ENCODE peak calls at places on chromosome 2, in four cellular contexts. One of them, this sample, is unnamed.

GRCh38 chr2:208266641-208267335 is 733 bp downstream of the PIKFYVE start:
- DNase-seq in HT-29: no peak
- DNase-seq in activated effector memory CD4-positive, alpha-beta T cell treated with Interleukin-2 at 50 U/mL for 16 hours: no peak
- DNase-seq in HFFc6: no peak
- DNase-seq in this sample: no peak

GRCh38 chr2:71722286-71722685 is 268.9 kb downstream of the DYSF start:
- DNase-seq in HT-29: no peak
- DNase-seq in activated effector memory CD4-positive, alpha-beta T cell treated with Interleukin-2 at 50 U/mL for 16 hours: no peak
- DNase-seq in HFFc6: no peak
- DNase-seq in this sample: no peak

GRCh38 chr2:172927381-172928357 is 148.0 kb upstream of the MAP3K20 start:
- DNase-seq in HT-29: no peak
- DNase-seq in activated effector memory CD4-positive, alpha-beta T cell treated with Interleukin-2 at 50 U/mL for 16 hours: no peak
- DNase-seq in HFFc6: peak
- DNase-seq in this sample: no peak

GRCh38 chr2:102891261-102891660 is 129.4 kb downstream of the TMEM182 start:
- DNase-seq in HT-29: no peak
- DNase-seq in activated effector memory CD4-positive, alpha-beta T cell treated with Interleukin-2 at 50 U/mL for 16 hours: no peak
- DNase-seq in HFFc6: no peak
- DNase-seq in this sample: no peak

GRCh38 chr2:160454070-160454797 is 39.4 kb downstream of the RBMS1 start:
- DNase-seq in HT-29: no peak
- DNase-seq in activated effector memory CD4-positive, alpha-beta T cell treated with Interleukin-2 at 50 U/mL for 16 hours: no peak
- DNase-seq in HFFc6: no peak
- DNase-seq in this sample: no peak

GRCh38 chr2:32330136-32330535 is 26.7 kb upstream of the BIRC6 start:
- DNase-seq in HT-29: no peak
- DNase-seq in activated effector memory CD4-positive, alpha-beta T cell treated with Interleukin-2 at 50 U/mL for 16 hours: no peak
- DNase-seq in HFFc6: peak
- DNase-seq in this sample: no peak

GRCh38 chr2:200786826-200787225 is 24.9 kb upstream of the BZW1 start:
- DNase-seq in HT-29: no peak
- DNase-seq in activated effector memory CD4-positive, alpha-beta T cell treated with Interleukin-2 at 50 U/mL for 16 hours: no peak
- DNase-seq in HFFc6: peak
- DNase-seq in this sample: no peak

GRCh38 chr2:237858294-237859081 is 935 bp upstream of the RAMP1 start:
- DNase-seq in HT-29: peak
- DNase-seq in activated effector memory CD4-positive, alpha-beta T cell treated with Interleukin-2 at 50 U/mL for 16 hours: peak
- DNase-seq in HFFc6: peak
- DNase-seq in this sample: peak

GRCh38 chr2:133561045-133561852 is 7.0 kb downstream of the NCKAP5 start:
- DNase-seq in HT-29: peak
- DNase-seq in activated effector memory CD4-positive, alpha-beta T cell treated with Interleukin-2 at 50 U/mL for 16 hours: no peak
- DNase-seq in HFFc6: peak
- DNase-seq in this sample: no peak

GRCh38 chr2:99485411-99485810 is 4.4 kb downstream of the REV1 start:
- DNase-seq in HT-29: no peak
- DNase-seq in activated effector memory CD4-positive, alpha-beta T cell treated with Interleukin-2 at 50 U/mL for 16 hours: no peak
- DNase-seq in HFFc6: no peak
- DNase-seq in this sample: no peak

GRCh38 chr2:232781765-232782164 is 5.4 kb upstream of the KCNJ13 start:
- DNase-seq in HT-29: peak
- DNase-seq in activated effector memory CD4-positive, alpha-beta T cell treated with Interleukin-2 at 50 U/mL for 16 hours: no peak
- DNase-seq in HFFc6: peak
- DNase-seq in this sample: peak